ENCODE peak calls at places on chromosomes 5 and 9, in eight cellular contexts. One of them, this sample, is unnamed.

GRCh38 chr5:176810084-176810597 is at the start of gene UNC5A:
- DNase-seq in heart right ventricle: peak
- DNase-seq in hypothalamus: peak
- DNase-seq in RWPE1: no peak
- DNase-seq in cardiac fibroblast: peak
- DNase-seq in CD4-positive, CD25-positive, alpha-beta regulatory T cell: peak
- DNase-seq in glomerular endothelial cell: no peak
- DNase-seq in neural crest cell: peak
- DNase-seq in this sample: no peak

GRCh38 chr5:129593525-129593924 is 133.4 kb downstream of the ADAMTS19 start:
- DNase-seq in heart right ventricle: no peak
- DNase-seq in hypothalamus: no peak
- DNase-seq in RWPE1: no peak
- DNase-seq in cardiac fibroblast: no peak
- DNase-seq in CD4-positive, CD25-positive, alpha-beta regulatory T cell: no peak
- DNase-seq in glomerular endothelial cell: no peak
- DNase-seq in neural crest cell: no peak
- DNase-seq in this sample: no peak

GRCh38 chr9:15846611-15847010 is 293.8 kb downstream of the CCDC171 start:
- DNase-seq in heart right ventricle: no peak
- DNase-seq in hypothalamus: no peak
- DNase-seq in RWPE1: no peak
- DNase-seq in cardiac fibroblast: no peak
- DNase-seq in CD4-positive, CD25-positive, alpha-beta regulatory T cell: no peak
- DNase-seq in glomerular endothelial cell: no peak
- DNase-seq in neural crest cell: no peak
- DNase-seq in this sample: no peak

GRCh38 chr5:122267195-122267594 is 44.8 kb upstream of the SNCAIP start:
- DNase-seq in heart right ventricle: no peak
- DNase-seq in hypothalamus: no peak
- DNase-seq in RWPE1: no peak
- DNase-seq in cardiac fibroblast: no peak
- DNase-seq in CD4-positive, CD25-positive, alpha-beta regulatory T cell: no peak
- DNase-seq in glomerular endothelial cell: no peak
- DNase-seq in neural crest cell: no peak
- DNase-seq in this sample: no peak

GRCh38 chr9:14056235-14056930 is 257.6 kb downstream of the NFIB start:
- DNase-seq in heart right ventricle: no peak
- DNase-seq in hypothalamus: no peak
- DNase-seq in RWPE1: no peak
- DNase-seq in cardiac fibroblast: peak
- DNase-seq in CD4-positive, CD25-positive, alpha-beta regulatory T cell: no peak
- DNase-seq in glomerular endothelial cell: peak
- DNase-seq in neural crest cell: no peak
- DNase-seq in this sample: no peak

GRCh38 chr5:154241021-154241420 is 50.5 kb downstream of the GALNT10 start:
- DNase-seq in heart right ventricle: no peak
- DNase-seq in hypothalamus: no peak
- DNase-seq in RWPE1: no peak
- DNase-seq in cardiac fibroblast: no peak
- DNase-seq in CD4-positive, CD25-positive, alpha-beta regulatory T cell: no peak
- DNase-seq in glomerular endothelial cell: no peak
- DNase-seq in neural crest cell: no peak
- DNase-seq in this sample: no peak

GRCh38 chr5:112183103-112183634 is 235.9 kb downstream of the EPB41L4A start:
- DNase-seq in heart right ventricle: no peak
- DNase-seq in hypothalamus: no peak
- DNase-seq in RWPE1: peak
- DNase-seq in cardiac fibroblast: peak
- DNase-seq in CD4-positive, CD25-positive, alpha-beta regulatory T cell: no peak
- DNase-seq in glomerular endothelial cell: no peak
- DNase-seq in neural crest cell: no peak
- DNase-seq in this sample: no peak

GRCh38 chr9:88075966-88076285 is 62.3 kb downstream of the SPATA31C2 start:
- DNase-seq in heart right ventricle: no peak
- DNase-seq in hypothalamus: no peak
- DNase-seq in RWPE1: peak
- DNase-seq in cardiac fibroblast: no peak
- DNase-seq in CD4-positive, CD25-positive, alpha-beta regulatory T cell: no peak
- DNase-seq in glomerular endothelial cell: no peak
- DNase-seq in neural crest cell: no peak
- DNase-seq in this sample: no peak

GRCh38 chr5:17357504-17357903 is 140.1 kb downstream of the BASP1 start:
- DNase-seq in heart right ventricle: no peak
- DNase-seq in hypothalamus: no peak
- DNase-seq in RWPE1: no peak
- DNase-seq in cardiac fibroblast: no peak
- DNase-seq in CD4-positive, CD25-positive, alpha-beta regulatory T cell: no peak
- DNase-seq in glomerular endothelial cell: no peak
- DNase-seq in neural crest cell: no peak
- DNase-seq in this sample: no peak

GRCh38 chr5:138824924-138825863 is 49.9 kb downstream of the LRRTM2 start:
- DNase-seq in heart right ventricle: peak
- DNase-seq in hypothalamus: no peak
- DNase-seq in RWPE1: peak
- DNase-seq in cardiac fibroblast: peak
- DNase-seq in CD4-positive, CD25-positive, alpha-beta regulatory T cell: peak
- DNase-seq in glomerular endothelial cell: no peak
- DNase-seq in neural crest cell: no peak
- DNase-seq in this sample: no peak

GRCh38 chr5:76785493-76785892 is 33.3 kb upstream of the F2RL1 start:
- DNase-seq in heart right ventricle: no peak
- DNase-seq in hypothalamus: no peak
- DNase-seq in RWPE1: peak
- DNase-seq in cardiac fibroblast: no peak
- DNase-seq in CD4-positive, CD25-positive, alpha-beta regulatory T cell: no peak
- DNase-seq in glomerular endothelial cell: no peak
- DNase-seq in neural crest cell: no peak
- DNase-seq in this sample: no peak

GRCh38 chr5:148541054-148541835 is 113.1 kb downstream of the HTR4 start:
- DNase-seq in heart right ventricle: no peak
- DNase-seq in hypothalamus: no peak
- DNase-seq in RWPE1: no peak
- DNase-seq in cardiac fibroblast: no peak
- DNase-seq in CD4-positive, CD25-positive, alpha-beta regulatory T cell: no peak
- DNase-seq in glomerular endothelial cell: no peak
- DNase-seq in neural crest cell: no peak
- DNase-seq in this sample: no peak

GRCh38 chr9:20395671-20396070 is 226.6 kb downstream of the MLLT3 start:
- DNase-seq in heart right ventricle: no peak
- DNase-seq in hypothalamus: no peak
- DNase-seq in RWPE1: no peak
- DNase-seq in cardiac fibroblast: no peak
- DNase-seq in CD4-positive, CD25-positive, alpha-beta regulatory T cell: no peak
- DNase-seq in glomerular endothelial cell: no peak
- DNase-seq in neural crest cell: no peak
- DNase-seq in this sample: no peak